ENCODE peak calls at places on chromosomes 11 and 22, in seven cellular contexts. One of them, this sample, is unnamed.

GRCh38 chr11:32210601-32211000 is 119.7 kb downstream of the RCN1 start:
- DNase-seq in nucleus accumbens: no peak
- DNase-seq in Right ventricle myocardium superior: no peak
- DNase-seq in activated T-cell treated with anti-CD3 and anti-CD28 coated beads, Interleukin-2, amount 50 U/mL, for 24 hours: no peak
- DNase-seq in NAMALWA: no peak
- DNase-seq in GM23338: no peak
- DNase-seq in left cardiac atrium: no peak
- DNase-seq in this sample: no peak

GRCh38 chr11:105000167-105000566 is 22.8 kb downstream of the CASP5 start:
- DNase-seq in nucleus accumbens: no peak
- DNase-seq in Right ventricle myocardium superior: no peak
- DNase-seq in activated T-cell treated with anti-CD3 and anti-CD28 coated beads, Interleukin-2, amount 50 U/mL, for 24 hours: no peak
- DNase-seq in NAMALWA: peak
- DNase-seq in GM23338: peak
- DNase-seq in left cardiac atrium: no peak
- DNase-seq in this sample: no peak

GRCh38 chr22:47355776-47356432 is 593.5 kb downstream of the TBC1D22A start:
- DNase-seq in nucleus accumbens: no peak
- DNase-seq in Right ventricle myocardium superior: no peak
- DNase-seq in activated T-cell treated with anti-CD3 and anti-CD28 coated beads, Interleukin-2, amount 50 U/mL, for 24 hours: no peak
- DNase-seq in NAMALWA: no peak
- DNase-seq in GM23338: no peak
- DNase-seq in left cardiac atrium: no peak
- DNase-seq in this sample: peak

GRCh38 chr22:24495365-24495675 is 188 bp downstream of the UPB1 start:
- DNase-seq in nucleus accumbens: no peak
- DNase-seq in Right ventricle myocardium superior: no peak
- DNase-seq in activated T-cell treated with anti-CD3 and anti-CD28 coated beads, Interleukin-2, amount 50 U/mL, for 24 hours: no peak
- DNase-seq in NAMALWA: no peak
- DNase-seq in GM23338: no peak
- DNase-seq in left cardiac atrium: no peak
- DNase-seq in this sample: no peak

GRCh38 chr11:932435-932834 is 6.8 kb downstream of the AP2A2 start:
- DNase-seq in nucleus accumbens: no peak
- DNase-seq in Right ventricle myocardium superior: no peak
- DNase-seq in activated T-cell treated with anti-CD3 and anti-CD28 coated beads, Interleukin-2, amount 50 U/mL, for 24 hours: no peak
- DNase-seq in NAMALWA: no peak
- DNase-seq in GM23338: no peak
- DNase-seq in left cardiac atrium: peak
- DNase-seq in this sample: no peak

GRCh38 chr22:39254789-39255298 is 10.1 kb upstream of the PDGFB start:
- DNase-seq in nucleus accumbens: no peak
- DNase-seq in Right ventricle myocardium superior: no peak
- DNase-seq in activated T-cell treated with anti-CD3 and anti-CD28 coated beads, Interleukin-2, amount 50 U/mL, for 24 hours: peak
- DNase-seq in NAMALWA: no peak
- DNase-seq in GM23338: no peak
- DNase-seq in left cardiac atrium: peak
- DNase-seq in this sample: no peak

GRCh38 chr11:111426615-111427014 is 47.5 kb upstream of the POU2AF1 start:
- DNase-seq in nucleus accumbens: no peak
- DNase-seq in Right ventricle myocardium superior: no peak
- DNase-seq in activated T-cell treated with anti-CD3 and anti-CD28 coated beads, Interleukin-2, amount 50 U/mL, for 24 hours: no peak
- DNase-seq in NAMALWA: no peak
- DNase-seq in GM23338: no peak
- DNase-seq in left cardiac atrium: no peak
- DNase-seq in this sample: no peak

GRCh38 chr11:121687961-121688566 is 235.3 kb upstream of the SORL1-AS1 start:
- DNase-seq in nucleus accumbens: no peak
- DNase-seq in Right ventricle myocardium superior: no peak
- DNase-seq in activated T-cell treated with anti-CD3 and anti-CD28 coated beads, Interleukin-2, amount 50 U/mL, for 24 hours: no peak
- DNase-seq in NAMALWA: no peak
- DNase-seq in GM23338: peak
- DNase-seq in left cardiac atrium: no peak
- DNase-seq in this sample: no peak

GRCh38 chr11:69578167-69578566 is 62.8 kb upstream of the CCND1 start:
- DNase-seq in nucleus accumbens: no peak
- DNase-seq in Right ventricle myocardium superior: no peak
- DNase-seq in activated T-cell treated with anti-CD3 and anti-CD28 coated beads, Interleukin-2, amount 50 U/mL, for 24 hours: no peak
- DNase-seq in NAMALWA: no peak
- DNase-seq in GM23338: no peak
- DNase-seq in left cardiac atrium: no peak
- DNase-seq in this sample: no peak

GRCh38 chr11:125358254-125358840 is 137.7 kb downstream of the FEZ1 start:
- DNase-seq in nucleus accumbens: no peak
- DNase-seq in Right ventricle myocardium superior: no peak
- DNase-seq in activated T-cell treated with anti-CD3 and anti-CD28 coated beads, Interleukin-2, amount 50 U/mL, for 24 hours: no peak
- DNase-seq in NAMALWA: no peak
- DNase-seq in GM23338: no peak
- DNase-seq in left cardiac atrium: no peak
- DNase-seq in this sample: no peak

GRCh38 chr11:130650456-130651068 is 202.1 kb downstream of the ADAMTS15 start:
- DNase-seq in nucleus accumbens: no peak
- DNase-seq in Right ventricle myocardium superior: no peak
- DNase-seq in activated T-cell treated with anti-CD3 and anti-CD28 coated beads, Interleukin-2, amount 50 U/mL, for 24 hours: no peak
- DNase-seq in NAMALWA: no peak
- DNase-seq in GM23338: no peak
- DNase-seq in left cardiac atrium: no peak
- DNase-seq in this sample: no peak

GRCh38 chr22:39309881-39310714 is 9.3 kb downstream of the RPL3 start:
- DNase-seq in nucleus accumbens: no peak
- DNase-seq in Right ventricle myocardium superior: no peak
- DNase-seq in activated T-cell treated with anti-CD3 and anti-CD28 coated beads, Interleukin-2, amount 50 U/mL, for 24 hours: no peak
- DNase-seq in NAMALWA: peak
- DNase-seq in GM23338: no peak
- DNase-seq in left cardiac atrium: no peak
- DNase-seq in this sample: no peak

GRCh38 chr11:104054911-104055529 is 18.6 kb downstream of the DDI1 start:
- DNase-seq in nucleus accumbens: no peak
- DNase-seq in Right ventricle myocardium superior: no peak
- DNase-seq in activated T-cell treated with anti-CD3 and anti-CD28 coated beads, Interleukin-2, amount 50 U/mL, for 24 hours: no peak
- DNase-seq in NAMALWA: no peak
- DNase-seq in GM23338: no peak
- DNase-seq in left cardiac atrium: no peak
- DNase-seq in this sample: no peak

GRCh38 chr11:37774441-37774840 is 1176.4 kb upstream of the RAG2 start:
- DNase-seq in nucleus accumbens: no peak
- DNase-seq in Right ventricle myocardium superior: no peak
- DNase-seq in activated T-cell treated with anti-CD3 and anti-CD28 coated beads, Interleukin-2, amount 50 U/mL, for 24 hours: no peak
- DNase-seq in NAMALWA: no peak
- DNase-seq in GM23338: no peak
- DNase-seq in left cardiac atrium: no peak
- DNase-seq in this sample: no peak

GRCh38 chr22:18997925-18998315 is 61.8 kb upstream of the PRODH start:
- DNase-seq in nucleus accumbens: no peak
- DNase-seq in Right ventricle myocardium superior: no peak
- DNase-seq in activated T-cell treated with anti-CD3 and anti-CD28 coated beads, Interleukin-2, amount 50 U/mL, for 24 hours: no peak
- DNase-seq in NAMALWA: no peak
- DNase-seq in GM23338: peak
- DNase-seq in left cardiac atrium: no peak
- DNase-seq in this sample: no peak

GRCh38 chr11:17385492-17385891 is 3.0 kb downstream of the KCNJ11 start:
- DNase-seq in nucleus accumbens: no peak
- DNase-seq in Right ventricle myocardium superior: no peak
- DNase-seq in activated T-cell treated with anti-CD3 and anti-CD28 coated beads, Interleukin-2, amount 50 U/mL, for 24 hours: no peak
- DNase-seq in NAMALWA: no peak
- DNase-seq in GM23338: no peak
- DNase-seq in left cardiac atrium: no peak
- DNase-seq in this sample: peak

GRCh38 chr11:832529-833113 is at the start of gene CD151:
- DNase-seq in nucleus accumbens: no peak
- DNase-seq in Right ventricle myocardium superior: peak
- DNase-seq in activated T-cell treated with anti-CD3 and anti-CD28 coated beads, Interleukin-2, amount 50 U/mL, for 24 hours: peak
- DNase-seq in NAMALWA: peak
- DNase-seq in GM23338: peak
- DNase-seq in left cardiac atrium: no peak
- DNase-seq in this sample: peak

GRCh38 chr11:11309906-11310305 is 43.1 kb downstream of the CSNK2A3 start:
- DNase-seq in nucleus accumbens: no peak
- DNase-seq in Right ventricle myocardium superior: no peak
- DNase-seq in activated T-cell treated with anti-CD3 and anti-CD28 coated beads, Interleukin-2, amount 50 U/mL, for 24 hours: no peak
- DNase-seq in NAMALWA: no peak
- DNase-seq in GM23338: no peak
- DNase-seq in left cardiac atrium: no peak
- DNase-seq in this sample: no peak

GRCh38 chr11:114201219-114201618 is 95.0 kb upstream of the NNMT start:
- DNase-seq in nucleus accumbens: no peak
- DNase-seq in Right ventricle myocardium superior: peak
- DNase-seq in activated T-cell treated with anti-CD3 and anti-CD28 coated beads, Interleukin-2, amount 50 U/mL, for 24 hours: no peak
- DNase-seq in NAMALWA: no peak
- DNase-seq in GM23338: no peak
- DNase-seq in left cardiac atrium: no peak
- DNase-seq in this sample: no peak

This sample was measured in spleen.